ENCODE peak calls at places on chromosomes 3 and 15, in seven cellular contexts. Z is mesendoderm, S is IMR-90, V is neuronal stem cell, H is trophoblast cell, K is mesenchymal stem cell, T is H9. L is an unnamed sample.

GRCh38 chr3:46881819-46882376 is 4.4 kb downstream of the PTH1R start:
- DNase-seq in Z (peak), S (no peak), V (no peak), H (peak), K (peak), T (no peak), L (peak)

GRCh38 chr3:177961784-177962183 is 574.5 kb upstream of the KCNMB2 start:
- DNase-seq in Z (no peak), S (no peak), V (no peak), H (no peak), K (no peak), T (no peak), L (no peak)

GRCh38 chr15:23860290-23860751 is 173.2 kb upstream of the NDN start:
- DNase-seq in Z (peak), S (no peak), V (no peak), H (no peak), K (no peak), T (peak), L (no peak)

GRCh38 chr3:108090701-108091497 is at the start of gene CD47:
- DNase-seq in Z (peak), S (peak), V (peak), H (peak), K (peak), T (peak), L (peak)

GRCh38 chr15:61038387-61038786 is 190.7 kb downstream of the RORA start:
- DNase-seq in Z (no peak), S (peak), V (no peak), H (no peak), K (peak), T (no peak), L (no peak)

GRCh38 chr3:49269443-49269842 is 7.6 kb downstream of the C3orf62 start:
- DNase-seq in Z (no peak), S (no peak), V (no peak), H (no peak), K (no peak), T (no peak), L (no peak)

GRCh38 chr3:132134611-132135010 is 99.8 kb upstream of the CPNE4 start:
- DNase-seq in Z (peak), S (peak), V (no peak), H (no peak), K (peak), T (no peak), L (no peak)

GRCh38 chr3:108818404-108818803 is 4.2 kb upstream of the TRAT1 start:
- DNase-seq in Z (peak), S (peak), V (peak), H (peak), K (peak), T (peak), L (no peak)

GRCh38 chr3:160162440-160162839 is 62.8 kb upstream of the C3orf80 start:
- DNase-seq in Z (peak), S (no peak), V (peak), H (no peak), K (no peak), T (peak), L (peak)

GRCh38 chr3:24196526-24196925 is 251.4 kb downstream of the NR1D2 start:
- DNase-seq in Z (no peak), S (no peak), V (no peak), H (no peak), K (no peak), T (no peak), L (no peak)

GRCh38 chr3:144501419-144501818 is 529.8 kb downstream of the DIPK2A start:
- DNase-seq in Z (no peak), S (no peak), V (no peak), H (no peak), K (no peak), T (no peak), L (no peak)

GRCh38 chr15:27254016-27254415 is 283.0 kb downstream of the GABRG3 start:
- DNase-seq in Z (peak), S (no peak), V (no peak), H (peak), K (no peak), T (no peak), L (no peak)

GRCh38 chr3:121660356-121661171 is at the start of gene HCLS1:
- DNase-seq in Z (peak), S (no peak), V (no peak), H (peak), K (no peak), T (no peak), L (no peak)

GRCh38 chr3:137768361-137769320 is 4.5 kb downstream of the SOX14 start:
- DNase-seq in Z (peak), S (no peak), V (no peak), H (peak), K (no peak), T (peak), L (peak)

GRCh38 chr3:118710532-118710931 is 324.1 kb downstream of the IGSF11 start:
- DNase-seq in Z (no peak), S (no peak), V (no peak), H (no peak), K (no peak), T (no peak), L (no peak)

GRCh38 chr3:118713502-118714207 is 321.0 kb downstream of the IGSF11 start:
- DNase-seq in Z (no peak), S (no peak), V (no peak), H (no peak), K (no peak), T (no peak), L (no peak)

GRCh38 chr3:118714800-118715199 is 319.8 kb downstream of the IGSF11 start:
- DNase-seq in Z (no peak), S (no peak), V (no peak), H (no peak), K (no peak), T (no peak), L (no peak)
- H3K4ac ChIP-seq in Z (no peak), S (no peak), V (no peak), H (no peak), K (no peak), T (no peak), L (no peak)

GRCh38 chr3:44999782-45000181 is 23.7 kb downstream of the EXOSC7 start:
- DNase-seq in Z (no peak), S (no peak), V (no peak), H (no peak), K (no peak), T (no peak), L (no peak)
- H3K4ac ChIP-seq in Z (no peak), S (no peak), V (no peak), H (no peak), K (no peak), T (no peak), L (no peak)

DNA sequence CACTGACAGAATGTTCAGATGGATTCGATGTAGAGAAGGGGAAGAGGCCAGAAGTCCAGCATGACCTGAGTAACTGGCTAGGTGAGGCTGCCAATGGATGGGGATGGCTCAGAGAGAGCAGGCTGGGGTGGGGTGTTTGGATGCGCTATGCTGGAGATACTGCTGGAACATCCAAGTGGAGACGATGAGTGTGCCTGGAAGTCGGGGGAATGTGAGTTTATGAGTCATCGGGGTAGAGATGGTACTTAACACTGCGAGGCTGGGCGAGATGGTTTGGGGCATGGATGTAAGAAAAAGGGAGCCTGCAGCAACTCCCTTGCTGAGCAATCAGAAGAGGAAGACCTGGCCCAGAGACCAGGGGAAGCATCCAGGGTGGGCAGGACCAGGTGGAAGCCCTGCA is 180.7 kb downstream of the SLCO3A1 start:
- DNase-seq in Z (no peak), S (no peak), V (no peak), H (no peak), K (no peak), T (no peak), L (no peak)
- H3K4ac ChIP-seq in Z (no peak), S (no peak), V (no peak), H (no peak), K (no peak), T (no peak), L (no peak)

DNA sequence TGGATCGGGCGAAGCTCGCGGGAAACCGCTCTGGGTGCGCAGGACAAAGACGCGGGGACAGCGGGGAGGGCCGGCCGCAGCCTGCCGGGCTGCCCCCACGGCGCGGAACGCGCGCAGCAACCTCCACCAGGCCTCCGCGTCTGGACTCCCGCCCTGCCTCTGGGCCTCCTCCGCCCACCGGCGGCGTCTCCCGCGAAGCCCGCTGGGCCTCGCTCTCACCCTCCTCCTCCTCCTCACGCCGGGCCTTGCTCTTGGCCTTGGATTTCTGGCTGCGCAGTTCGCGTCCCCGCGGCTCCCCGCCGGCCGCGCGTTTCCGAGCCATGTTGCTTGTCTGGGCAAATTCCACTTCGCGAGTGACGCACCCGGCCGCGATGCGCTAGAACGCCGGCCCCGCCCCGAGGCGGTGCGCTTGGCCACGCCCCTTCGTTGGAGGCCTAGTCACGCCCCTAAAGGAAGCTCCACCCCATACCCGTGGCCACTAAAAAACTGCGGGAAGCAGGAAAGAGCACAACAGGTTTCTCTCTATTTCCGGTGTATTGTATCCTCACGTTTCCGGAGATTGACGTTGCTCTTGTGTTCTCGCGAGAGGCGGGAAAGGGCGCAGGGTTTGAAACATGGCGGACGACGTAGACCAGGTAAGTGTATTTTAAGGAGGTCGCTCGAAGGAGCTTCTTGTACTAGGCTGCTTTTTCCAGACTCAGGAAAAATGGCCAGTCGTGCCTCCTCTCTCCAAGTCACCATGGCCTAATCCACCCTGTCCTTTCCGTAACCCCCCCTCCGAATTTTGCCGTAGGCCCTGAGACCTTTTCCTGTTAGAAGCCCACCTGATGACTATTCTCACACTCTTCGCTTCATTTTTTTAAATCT is at the start of the genes LSM3 and XPC:
- DNase-seq in Z (peak), S (peak), V (peak), H (peak), K (peak), T (peak), L (peak)
- H3K4ac ChIP-seq in Z (peak), S (peak), V (no peak), H (peak), K (peak), T (no peak), L (peak)

GRCh38 chr15:31361764-31362120 is 35.1 kb downstream of the KLF13 start:
- DNase-seq in Z (peak), S (no peak), V (no peak), H (no peak), K (no peak), T (no peak), L (no peak)

GRCh38 chr15:31362886-31363285 is 36.3 kb downstream of the KLF13 start:
- DNase-seq in Z (no peak), S (no peak), V (no peak), H (peak), K (no peak), T (no peak), L (no peak)

GRCh38 chr15:31360158-31360561 is 33.5 kb downstream of the KLF13 start:
- DNase-seq in Z (no peak), S (no peak), V (no peak), H (no peak), K (no peak), T (no peak), L (no peak)

GRCh38 chr15:31360843-31361763 is 34.5 kb downstream of the KLF13 start:
- DNase-seq in Z (no peak), S (no peak), V (no peak), H (peak), K (no peak), T (no peak), L (no peak)

DNA sequence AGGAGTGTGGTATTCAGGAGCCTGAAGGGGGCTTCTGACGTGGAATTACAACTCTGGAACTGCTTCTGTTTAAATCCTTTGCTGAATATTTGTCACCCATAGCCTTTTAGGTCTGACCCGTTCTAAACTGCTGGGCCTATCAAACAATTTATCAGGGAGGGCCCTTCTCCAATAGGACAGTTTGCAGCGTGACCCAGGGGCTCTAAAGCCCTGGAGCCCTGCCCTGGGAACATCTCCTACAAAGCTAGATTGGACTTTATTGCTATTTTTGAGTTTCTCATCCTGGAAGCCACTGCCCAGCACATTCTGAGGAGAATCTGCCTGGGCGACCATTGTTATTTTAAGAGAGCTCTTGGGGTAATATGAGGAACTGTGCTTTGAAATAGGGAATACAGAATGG is 35.5 kb downstream of the KLF13 start:
- DNase-seq in Z (no peak), S (no peak), V (no peak), H (no peak), K (no peak), T (no peak), L (no peak)
- H3K4ac ChIP-seq in Z (no peak), S (no peak), V (no peak), H (no peak), K (no peak), T (no peak), L (no peak)